ENCODE peak calls at places on chromosomes 5 and 9, in ten cellular contexts. V is brain microvascular endothelial cell; H is activated CD8-positive, alpha-beta T cell treated with anti-CD3 and anti-CD28 coated beads for 36 hours; L is RPMI7951; X is cardiac muscle cell; A is renal cortical epithelial cell; T is CD8-positive, alpha-beta memory T cell; B is HCT116; I is non-pigmented ciliary epithelial cell; Q is activated T-cell treated with anti-CD3 and anti-CD28 coated beads for 1 hour. Y is an unnamed sample.

GRCh38 chr5:87944553-87945320 is 323.9 kb downstream of the TMEM161B start:
- DNase-seq in V (no peak), H (no peak), L (no peak), X (no peak), A (no peak), T (no peak), B (no peak), I (peak), Q (no peak), Y (no peak)

GRCh38 chr9:98219364-98219716 is 26.9 kb upstream of the CORO2A start:
- DNase-seq in V (no peak), H (no peak), L (no peak), X (no peak), A (no peak), T (no peak), B (no peak), I (no peak), Q (no peak), Y (no peak)

GRCh38 chr5:130471-131175 is 38.7 kb downstream of the PLEKHG4B start:
- DNase-seq in V (peak), H (no peak), L (no peak), X (peak), A (no peak), T (no peak), B (no peak), I (peak), Q (no peak), Y (no peak)

GRCh38 chr9:38707885-38708640 is 11.9 kb downstream of the FAM240B start:
- DNase-seq in V (no peak), H (no peak), L (peak), X (no peak), A (no peak), T (no peak), B (no peak), I (no peak), Q (no peak), Y (no peak)

GRCh38 chr5:74517700-74518099 is 122.8 kb downstream of the ENC1 start:
- DNase-seq in V (peak), H (no peak), L (peak), X (peak), A (peak), T (no peak), B (no peak), I (peak), Q (no peak), Y (no peak)

GRCh38 chr9:80485420-80485819 is 913.7 kb downstream of the TLE4 start:
- DNase-seq in V (no peak), H (no peak), L (no peak), X (no peak), A (peak), T (no peak), B (no peak), I (no peak), Q (no peak), Y (no peak)

GRCh38 chr5:39755452-39755851 is 330.7 kb upstream of the DAB2 start:
- DNase-seq in V (no peak), H (no peak), L (no peak), X (no peak), A (no peak), T (no peak), B (no peak), I (no peak), Q (no peak), Y (no peak)

GRCh38 chr5:1507457-1507856 is 16.3 kb downstream of the LPCAT1 start:
- DNase-seq in V (no peak), H (no peak), L (no peak), X (no peak), A (no peak), T (no peak), B (no peak), I (no peak), Q (no peak), Y (no peak)

GRCh38 chr9:115548826-115549225 is 430.9 kb upstream of the TNC start:
- DNase-seq in V (no peak), H (no peak), L (peak), X (peak), A (peak), T (no peak), B (no peak), I (peak), Q (no peak), Y (no peak)

GRCh38 chr5:122999947-123000563 is 36.5 kb downstream of the PPIC start:
- DNase-seq in V (peak), H (peak), L (peak), X (peak), A (peak), T (peak), B (peak), I (no peak), Q (no peak), Y (peak)

GRCh38 chr9:35611230-35611797 is 6.3 kb downstream of the TESK1 start:
- DNase-seq in V (peak), H (peak), L (peak), X (peak), A (peak), T (peak), B (peak), I (no peak), Q (peak), Y (peak)

GRCh38 chr9:77307166-77307565 is 129.8 kb downstream of the VPS13A start:
- DNase-seq in V (no peak), H (no peak), L (no peak), X (no peak), A (no peak), T (no peak), B (no peak), I (no peak), Q (no peak), Y (no peak)

GRCh38 chr9:4301302-4301701 is 1.4 kb upstream of the GLIS3 start:
- DNase-seq in V (no peak), H (no peak), L (peak), X (peak), A (peak), T (no peak), B (no peak), I (no peak), Q (no peak), Y (no peak)

GRCh38 chr9:92035687-92036410 is 79.4 kb downstream of the SPTLC1 start:
- DNase-seq in V (no peak), H (no peak), L (no peak), X (peak), A (no peak), T (no peak), B (no peak), I (peak), Q (no peak), Y (no peak)

GRCh38 chr5:38715671-38716070 is 130.1 kb upstream of the OSMR start:
- DNase-seq in V (no peak), H (no peak), L (peak), X (no peak), A (peak), T (no peak), B (peak), I (no peak), Q (no peak), Y (no peak)

GRCh38 chr9:96581823-96582598 is 37.6 kb downstream of the CDC14B start:
- DNase-seq in V (no peak), H (no peak), L (no peak), X (no peak), A (no peak), T (no peak), B (no peak), I (no peak), Q (no peak), Y (no peak)

GRCh38 chr5:173296737-173297676 is 31.2 kb downstream of the STC2 start:
- DNase-seq in V (no peak), H (no peak), L (no peak), X (no peak), A (no peak), T (no peak), B (no peak), I (no peak), Q (no peak), Y (no peak)

GRCh38 chr5:172772112-172772906 is 1.3 kb upstream of the DUSP1 start:
- DNase-seq in V (peak), H (peak), L (peak), X (peak), A (peak), T (peak), B (no peak), I (peak), Q (peak), Y (peak)

GRCh38 chr5:58871648-58872242 is 288.9 kb downstream of the RAB3C start:
- DNase-seq in V (peak), H (peak), L (peak), X (peak), A (peak), T (no peak), B (peak), I (no peak), Q (peak), Y (no peak)

GRCh38 chr9:21872696-21873095 is 70.3 kb downstream of the MTAP start:
- DNase-seq in V (no peak), H (no peak), L (peak), X (no peak), A (no peak), T (no peak), B (no peak), I (no peak), Q (no peak), Y (no peak)

GRCh38 chr5:36648426-36648825 is 42.0 kb downstream of the SLC1A3 start:
- DNase-seq in V (no peak), H (no peak), L (no peak), X (no peak), A (no peak), T (no peak), B (no peak), I (no peak), Q (no peak), Y (no peak)

GRCh38 chr9:98912450-98912849 is 31.3 kb upstream of the COL15A1 start:
- DNase-seq in V (no peak), H (no peak), L (no peak), X (no peak), A (no peak), T (no peak), B (no peak), I (no peak), Q (no peak), Y (no peak)

GRCh38 chr5:80204808-80205614 is 50.8 kb downstream of the SERINC5 start:
- DNase-seq in V (peak), H (no peak), L (peak), X (peak), A (no peak), T (no peak), B (no peak), I (peak), Q (no peak), Y (peak)

GRCh38 chr5:2192496-2192895 is 309.8 kb upstream of the IRX4 start:
- DNase-seq in V (no peak), H (no peak), L (no peak), X (no peak), A (no peak), T (no peak), B (no peak), I (no peak), Q (no peak), Y (no peak)

GRCh38 chr9:133707065-133707760 is 30.9 kb downstream of the SARDH start:
- DNase-seq in V (peak), H (no peak), L (peak), X (peak), A (no peak), T (no peak), B (no peak), I (no peak), Q (no peak), Y (no peak)

GRCh38 chr5:139105621-139106071 is 92.5 kb downstream of the SIL1 start:
- DNase-seq in V (no peak), H (no peak), L (no peak), X (no peak), A (no peak), T (no peak), B (no peak), I (no peak), Q (no peak), Y (no peak)

GRCh38 chr9:18459958-18460584 is 13.9 kb upstream of the ADAMTSL1 start:
- DNase-seq in V (peak), H (no peak), L (peak), X (peak), A (peak), T (no peak), B (no peak), I (peak), Q (no peak), Y (no peak)

GRCh38 chr9:128375865-128376264 is 4.7 kb downstream of the URM1 start:
- DNase-seq in V (no peak), H (no peak), L (no peak), X (no peak), A (no peak), T (no peak), B (no peak), I (no peak), Q (no peak), Y (no peak)

GRCh38 chr9:77514886-77515711 is 133.0 kb downstream of the GNA14 start:
- DNase-seq in V (peak), H (no peak), L (peak), X (peak), A (no peak), T (no peak), B (no peak), I (peak), Q (no peak), Y (no peak)

GRCh38 chr5:23064710-23065109 is 211.6 kb upstream of the CDH12 start:
- DNase-seq in V (no peak), H (no peak), L (no peak), X (no peak), A (no peak), T (no peak), B (no peak), I (no peak), Q (no peak), Y (no peak)

GRCh38 chr5:43041131-43041668 is 1.1 kb upstream of the ANXA2R start:
- DNase-seq in V (no peak), H (peak), L (peak), X (no peak), A (no peak), T (peak), B (no peak), I (no peak), Q (no peak), Y (peak)

GRCh38 chr9:4375424-4376195 is 75.7 kb upstream of the GLIS3 start:
- DNase-seq in V (peak), H (no peak), L (peak), X (peak), A (peak), T (no peak), B (peak), I (peak), Q (no peak), Y (no peak)

GRCh38 chr5:2727620-2728019 is 23.9 kb downstream of the IRX2 start:
- DNase-seq in V (no peak), H (no peak), L (no peak), X (no peak), A (no peak), T (no peak), B (no peak), I (no peak), Q (no peak), Y (no peak)

GRCh38 chr9:136712690-136713554 is 550 bp downstream of the DIPK1B start:
- DNase-seq in V (no peak), H (no peak), L (no peak), X (no peak), A (no peak), T (no peak), B (no peak), I (no peak), Q (no peak), Y (no peak)

GRCh38 chr9:124377985-124378384 is 37.3 kb downstream of the PSMB7 start:
- DNase-seq in V (no peak), H (no peak), L (no peak), X (no peak), A (no peak), T (no peak), B (no peak), I (no peak), Q (no peak), Y (no peak)

GRCh38 chr9:126723807-126724172 is 81.0 kb upstream of the ZBTB43 start:
- DNase-seq in V (peak), H (no peak), L (peak), X (peak), A (no peak), T (no peak), B (no peak), I (no peak), Q (no peak), Y (no peak)

GRCh38 chr5:58135571-58136335 is 324.1 kb downstream of the PLK2 start:
- DNase-seq in V (peak), H (no peak), L (peak), X (no peak), A (no peak), T (no peak), B (no peak), I (no peak), Q (no peak), Y (no peak)